ENCODE peak calls at places on chromosomes 6 and 20, in six cellular contexts. E, R, C, Q, D and H are unnamed samples.

GRCh38 chr20:48295445-48295903 is 510.2 kb upstream of the SULF2 start:
- DNase-seq in E (no peak), D (peak), C (peak), Q (no peak), R (peak), H (peak)

GRCh38 chr6:41497994-41498393 is 48.2 kb upstream of the FOXP4 start:
- DNase-seq in R (no peak), Q (no peak), C (no peak), E (no peak), D (no peak), H (no peak)

GRCh38 chr6:98824163-98824906 is 10.0 kb upstream of the POU3F2 start:
- DNase-seq in D (no peak), R (no peak), E (no peak), C (no peak), Q (no peak), H (no peak)

GRCh38 chr6:104423691-104424090 is 436.0 kb downstream of the HACE1 start:
- DNase-seq in R (no peak), E (no peak), C (no peak), Q (no peak), D (no peak), H (no peak)

GRCh38 chr6:158958504-158959386 is 41.3 kb downstream of the RSPH3 start:
- DNase-seq in D (no peak), Q (no peak), E (no peak), C (no peak), R (no peak), H (peak)

GRCh38 chr20:25084616-25085187 is 2.8 kb upstream of the VSX1 start:
- DNase-seq in E (no peak), C (no peak), Q (no peak), R (no peak), D (peak), H (no peak)

GRCh38 chr6:87465041-87465440 is 7.7 kb upstream of the SLC35A1 start:
- DNase-seq in D (no peak), E (no peak), C (no peak), R (no peak), Q (no peak), H (no peak)

GRCh38 chr6:155001482-155001881 is 6.4 kb downstream of the TIAM2 start:
- DNase-seq in R (peak), D (no peak), Q (no peak), E (no peak), C (no peak), H (peak)

GRCh38 chr6:103280417-103280816 is 1579.3 kb downstream of the HACE1 start:
- DNase-seq in D (no peak), C (no peak), R (no peak), E (no peak), Q (no peak), H (no peak)

GRCh38 chr6:34396518-34396917 is 4.0 kb upstream of the NUDT3 start:
- DNase-seq in E (no peak), Q (no peak), C (no peak), R (no peak), D (no peak), H (no peak)

GRCh38 chr6:135013211-135013610 is 41.4 kb downstream of the HBS1L start:
- DNase-seq in R (no peak), Q (no peak), C (no peak), E (no peak), D (no peak), H (no peak)

DNA sequence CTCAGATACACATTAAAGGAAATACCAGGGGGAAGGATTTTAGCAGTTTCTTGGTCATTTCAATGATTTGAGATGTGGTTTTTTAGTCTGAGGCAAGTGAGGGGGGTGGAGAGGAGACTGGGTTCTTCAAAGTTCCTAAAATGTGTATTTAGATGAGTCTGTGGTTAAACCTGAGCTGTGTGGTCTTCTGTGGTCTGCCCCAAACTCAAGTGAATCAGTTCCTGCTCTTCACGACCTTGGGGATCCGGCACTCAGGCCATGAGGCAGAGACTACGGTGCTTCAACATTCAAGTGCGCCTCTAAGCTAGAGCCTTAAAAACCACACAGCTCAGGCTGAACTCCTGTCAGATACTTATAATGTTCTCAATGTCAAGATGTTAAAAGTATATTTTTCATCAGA is 406.7 kb downstream of the LMBRD1 start:
- DNase-seq in E (no peak), R (no peak), Q (no peak), D (no peak), C (no peak), H (no peak)
- H3K4me2 ChIP-seq in E (no peak), R (no peak), Q (no peak), D (no peak), C (no peak), H (no peak)

DNA sequence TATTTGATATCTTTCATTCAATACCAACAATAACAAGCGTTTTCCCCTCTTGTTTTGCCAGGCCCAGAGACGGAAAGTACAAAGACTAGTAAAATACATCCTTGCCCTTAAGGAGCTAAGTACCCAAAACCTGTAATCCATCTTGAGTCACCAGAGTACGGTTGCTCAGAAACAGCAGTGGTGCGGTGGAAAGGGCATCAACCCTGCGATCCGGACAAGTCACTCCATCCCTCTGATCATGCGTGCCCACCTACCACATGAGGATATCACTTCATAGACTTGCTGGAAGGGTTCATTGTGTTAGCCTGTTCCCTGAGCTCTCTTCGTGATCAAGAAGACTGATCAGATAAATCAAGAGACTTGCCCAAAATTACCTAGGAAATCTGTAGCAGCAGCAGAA is 1.9 kb downstream of the TOMM34 start:
- DNase-seq in E (no peak), Q (no peak), D (no peak), R (no peak), C (no peak), H (no peak)
- H3K4me2 ChIP-seq in E (peak), Q (peak), D (peak), R (peak), C (no peak), H (peak)

DNA sequence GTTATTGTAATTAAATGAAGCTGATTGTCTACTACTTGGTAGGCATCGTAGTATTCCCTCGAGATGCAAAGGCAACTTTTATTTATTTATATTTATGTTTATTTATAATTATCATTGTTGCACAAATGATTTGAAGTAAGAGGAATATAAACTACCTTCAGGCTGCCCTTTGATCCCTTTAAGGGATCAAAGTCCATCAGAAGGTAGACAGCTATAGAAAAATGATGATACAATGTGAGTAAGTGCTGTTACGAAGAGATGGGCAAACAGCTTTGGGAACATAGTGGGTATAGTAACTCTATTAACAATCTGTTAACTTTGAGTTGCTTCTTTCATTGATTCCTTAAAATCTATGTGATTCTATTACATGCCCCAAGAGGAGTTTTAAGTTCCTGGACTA is 512.8 kb upstream of the CITED2 start:
- DNase-seq in R (no peak), E (no peak), C (no peak), D (no peak), Q (no peak), H (no peak)
- H3K4me2 ChIP-seq in R (no peak), E (no peak), C (no peak), D (no peak), Q (no peak), H (no peak)

GRCh38 chr20:33622705-33623390 is 39.3 kb upstream of the C20orf144 start:
- DNase-seq in E (no peak), Q (no peak), C (no peak), D (no peak), R (no peak), H (no peak)
- H3K4me2 ChIP-seq in E (no peak), Q (no peak), C (no peak), D (no peak), R (no peak), H (no peak)

GRCh38 chr20:43752561-43753301 is 25.9 kb upstream of the GTSF1L start:
- DNase-seq in C (peak), D (no peak), E (no peak), R (peak), Q (peak), H (no peak)
- H3K4me2 ChIP-seq in C (no peak), D (no peak), E (no peak), R (peak), Q (peak), H (no peak)

DNA sequence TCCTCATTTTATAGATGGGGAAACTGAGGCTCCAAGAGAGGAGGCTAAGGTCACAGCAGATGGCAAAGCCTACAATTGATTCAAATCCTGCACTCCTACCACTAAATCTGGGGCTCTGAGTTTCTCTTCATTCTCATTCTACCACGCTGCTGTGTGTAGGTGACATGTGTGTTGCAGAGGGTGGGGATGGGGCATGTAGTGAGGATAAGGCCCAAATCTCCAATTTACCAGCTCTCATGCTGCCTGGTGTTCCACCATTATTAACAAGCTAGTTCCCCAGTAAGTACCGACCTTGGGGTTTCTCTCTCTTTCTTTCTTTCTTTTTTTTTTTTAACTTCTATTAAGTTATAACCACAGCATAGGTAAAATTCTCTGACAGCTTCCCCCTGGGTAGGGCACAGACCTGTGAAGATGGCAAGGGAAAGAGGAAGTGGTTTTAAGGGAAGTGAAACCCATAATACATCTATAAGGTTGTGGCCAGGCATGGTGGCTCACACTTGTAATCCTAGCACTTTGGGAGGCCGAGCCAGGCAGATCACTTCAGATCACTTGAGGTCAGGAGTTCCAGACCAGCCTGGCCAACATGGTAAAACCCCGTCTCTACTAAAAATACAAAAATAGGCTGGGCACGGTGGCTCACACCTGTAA is 13.0 kb upstream of the MATN4 start:
- DNase-seq in R (no peak), D (no peak), E (no peak), C (no peak), Q (peak), H (no peak)
- H3K4me2 ChIP-seq in R (no peak), D (no peak), E (no peak), C (no peak), Q (no peak), H (no peak)

GRCh38 chr6:33241968-33242367 is 29.7 kb downstream of the VPS52 start:
- DNase-seq in Q (no peak), D (no peak), E (no peak), R (no peak), C (no peak), H (no peak)
- H3K4me2 ChIP-seq in Q (no peak), D (no peak), E (no peak), R (no peak), C (no peak), H (no peak)

GRCh38 chr6:30780642-30780920 is 36.2 kb upstream of the IER3 start:
- DNase-seq in C (no peak), R (no peak), E (no peak), D (no peak), Q (no peak), H (no peak)

GRCh38 chr6:30781362-30781696 is 37.0 kb upstream of the IER3 start:
- DNase-seq in R (no peak), Q (no peak), E (no peak), D (no peak), C (no peak), H (no peak)

GRCh38 chr6:30782425-30783014 is 38.2 kb upstream of the IER3 start:
- DNase-seq in R (no peak), E (no peak), C (peak), Q (no peak), D (peak), H (peak)

GRCh38 chr6:30779850-30780641 is 35.7 kb upstream of the IER3 start:
- DNase-seq in R (no peak), Q (no peak), E (no peak), D (no peak), C (no peak), H (no peak)

DNA sequence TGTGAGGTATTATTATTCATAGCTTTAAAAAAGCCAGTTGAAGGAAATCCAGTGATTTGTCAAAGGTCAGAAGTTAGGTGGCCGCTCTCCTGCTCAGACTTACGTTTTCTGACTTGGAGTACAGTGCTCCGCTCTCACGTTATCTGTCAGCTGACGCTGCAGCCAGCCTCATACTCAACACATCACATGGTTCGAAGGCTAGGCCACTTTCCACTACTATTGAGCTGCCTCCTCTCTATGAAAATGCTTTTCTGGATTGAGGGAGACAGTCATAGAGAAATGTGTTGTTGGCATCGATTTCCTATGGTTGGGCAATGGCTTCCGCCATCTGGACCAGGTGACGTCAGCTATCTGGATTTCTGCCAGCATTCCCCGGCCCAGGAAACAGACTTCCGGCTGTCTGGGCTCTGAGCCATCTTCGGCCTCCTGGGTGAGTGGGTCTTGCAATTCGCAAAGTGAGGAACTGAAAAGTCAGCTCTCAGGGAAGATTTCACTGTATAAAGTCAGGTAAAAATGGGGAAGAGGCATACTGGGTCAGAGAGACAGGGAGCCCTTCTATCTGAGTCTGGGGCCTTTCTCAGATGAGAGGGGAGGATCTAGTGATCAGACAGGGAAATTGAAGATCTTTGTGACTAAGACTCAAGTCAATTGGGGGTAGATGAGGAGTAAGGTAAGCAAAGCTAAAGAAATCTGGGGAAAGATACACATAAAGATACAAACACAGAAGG is 37.5 kb upstream of the IER3 start:
- DNase-seq in D (peak), E (peak), R (peak), C (peak), Q (peak), H (peak)
- H3K4me2 ChIP-seq in D (peak), E (peak), R (peak), C (no peak), Q (no peak), H (peak)

GRCh38 chr6:45554596-45554995 is 176.9 kb upstream of the SUPT3H start:
- DNase-seq in C (peak), Q (no peak), D (no peak), E (no peak), R (no peak), H (no peak)

GRCh38 chr6:45543298-45544235 is 165.8 kb upstream of the SUPT3H start:
- DNase-seq in C (peak), R (peak), D (no peak), E (no peak), Q (no peak), H (no peak)

GRCh38 chr6:45553730-45554344 is 176.1 kb upstream of the SUPT3H start:
- DNase-seq in C (no peak), E (no peak), Q (no peak), R (no peak), D (no peak), H (no peak)

GRCh38 chr6:45545416-45545815 is 167.7 kb upstream of the SUPT3H start:
- DNase-seq in E (no peak), C (no peak), D (no peak), R (no peak), Q (no peak), H (no peak)

DNA sequence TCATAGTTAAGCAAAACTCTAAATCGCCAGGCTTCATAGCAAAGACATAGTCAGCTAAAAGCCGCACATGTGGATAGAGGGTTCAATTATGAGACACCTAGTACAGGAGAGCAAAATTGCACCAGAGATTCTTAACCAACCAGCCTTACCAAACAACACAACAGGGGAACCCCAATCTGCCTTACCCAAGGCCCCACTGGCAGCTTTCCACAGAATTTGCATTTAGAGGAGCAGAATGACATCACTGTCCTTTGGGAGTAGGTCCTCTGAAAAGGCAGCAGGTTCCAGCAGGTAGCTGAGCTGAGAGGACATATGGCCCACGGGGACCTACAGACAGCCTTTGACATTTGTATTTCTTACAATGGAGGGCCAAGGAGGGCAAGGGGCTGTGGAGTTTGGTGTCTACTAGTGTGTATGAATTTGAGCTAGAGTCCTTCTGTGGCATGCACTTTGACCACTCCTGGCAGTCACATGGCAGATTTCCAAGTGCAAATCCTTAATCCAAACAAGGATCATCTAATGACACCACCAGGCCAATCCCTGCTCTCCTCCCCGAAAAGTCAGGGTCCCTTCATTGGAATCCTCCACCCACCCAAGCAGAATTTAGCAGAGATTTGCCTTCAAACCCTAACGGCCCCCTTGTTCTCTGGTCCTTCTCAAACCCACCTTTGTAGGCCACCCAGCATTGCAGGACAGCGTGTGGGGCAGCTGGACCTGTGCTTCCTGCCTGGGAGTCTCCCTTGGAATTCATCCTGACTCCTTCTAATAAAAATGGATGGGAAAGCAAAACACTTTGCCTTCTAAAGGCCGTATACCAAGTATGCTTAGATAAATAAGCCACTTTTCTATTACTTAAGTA is 171.2 kb upstream of the SUPT3H start:
- DNase-seq in C (peak), R (no peak), Q (peak), E (no peak), D (no peak), H (no peak)
- H3K4me2 ChIP-seq in C (no peak), R (no peak), Q (no peak), E (no peak), D (no peak), H (no peak)